ENCODE peak calls at places on chromosome 18, in nine cellular contexts. One of them, this sample, is unnamed.
A peak's percentile ranks its signal among the peaks of the same experiment; 100 is the strongest.

GRCh38 chr18:67132919-67133318 is 383.6 kb downstream of the DSEL start:
- DNase-seq in thoracic aorta: no peak
- DNase-seq in heart right ventricle: no peak
- DNase-seq in brain microvascular endothelial cell: no peak
- DNase-seq in right atrium auricular region: no peak
- DNase-seq in hepatocyte: no peak
- DNase-seq in dorsolateral prefrontal cortex: no peak
- DNase-seq in ascending aorta: no peak
- DNase-seq in tibial nerve: no peak
- DNase-seq in this sample: no peak

GRCh38 chr18:58768293-58768974 is 96.2 kb upstream of the ZNF532 start:
- DNase-seq in thoracic aorta: peak; percentile 28
- DNase-seq in heart right ventricle: peak; percentile 77
- DNase-seq in brain microvascular endothelial cell: no peak
- DNase-seq in right atrium auricular region: no peak
- DNase-seq in hepatocyte: peak; percentile 87
- DNase-seq in dorsolateral prefrontal cortex: peak; percentile 89
- DNase-seq in ascending aorta: no peak
- DNase-seq in tibial nerve: peak; percentile 48
- DNase-seq in this sample: peak; percentile 69

GRCh38 chr18:79107886-79108285 is 38.7 kb downstream of the ATP9B start:
- DNase-seq in thoracic aorta: no peak
- DNase-seq in heart right ventricle: no peak
- DNase-seq in brain microvascular endothelial cell: no peak
- DNase-seq in right atrium auricular region: no peak
- DNase-seq in hepatocyte: no peak
- DNase-seq in dorsolateral prefrontal cortex: no peak
- DNase-seq in ascending aorta: no peak
- DNase-seq in tibial nerve: no peak
- DNase-seq in this sample: no peak

GRCh38 chr18:35634376-35634775 is 52.8 kb downstream of the GALNT1 start:
- DNase-seq in thoracic aorta: no peak
- DNase-seq in heart right ventricle: no peak
- DNase-seq in brain microvascular endothelial cell: no peak
- DNase-seq in right atrium auricular region: no peak
- DNase-seq in hepatocyte: peak; percentile 23
- DNase-seq in dorsolateral prefrontal cortex: no peak
- DNase-seq in ascending aorta: no peak
- DNase-seq in tibial nerve: no peak
- DNase-seq in this sample: no peak

GRCh38 chr18:34493566-34494358 is 216.3 kb upstream of the DTNA start:
- DNase-seq in thoracic aorta: no peak
- DNase-seq in heart right ventricle: peak; percentile 43
- DNase-seq in brain microvascular endothelial cell: no peak
- DNase-seq in right atrium auricular region: no peak
- DNase-seq in hepatocyte: peak; percentile 79
- DNase-seq in dorsolateral prefrontal cortex: peak; percentile 58
- DNase-seq in ascending aorta: no peak
- DNase-seq in tibial nerve: no peak
- DNase-seq in this sample: no peak

GRCh38 chr18:58447342-58448190 is 181.3 kb downstream of the ALPK2 start:
- DNase-seq in thoracic aorta: no peak
- DNase-seq in heart right ventricle: no peak
- DNase-seq in brain microvascular endothelial cell: no peak
- DNase-seq in right atrium auricular region: no peak
- DNase-seq in hepatocyte: no peak
- DNase-seq in dorsolateral prefrontal cortex: no peak
- DNase-seq in ascending aorta: no peak
- DNase-seq in tibial nerve: no peak
- DNase-seq in this sample: no peak

GRCh38 chr18:43876286-43877082 is 599.2 kb upstream of the SYT4 start:
- DNase-seq in thoracic aorta: no peak
- DNase-seq in heart right ventricle: no peak
- DNase-seq in brain microvascular endothelial cell: no peak
- DNase-seq in right atrium auricular region: no peak
- DNase-seq in hepatocyte: peak; percentile 29
- DNase-seq in dorsolateral prefrontal cortex: no peak
- DNase-seq in ascending aorta: no peak
- DNase-seq in tibial nerve: no peak
- DNase-seq in this sample: no peak

GRCh38 chr18:34867520-34867919 is 157.4 kb downstream of the DTNA start:
- DNase-seq in thoracic aorta: no peak
- DNase-seq in heart right ventricle: peak; percentile 16
- DNase-seq in brain microvascular endothelial cell: peak; percentile 3
- DNase-seq in right atrium auricular region: no peak
- DNase-seq in hepatocyte: peak; percentile 18
- DNase-seq in dorsolateral prefrontal cortex: no peak
- DNase-seq in ascending aorta: no peak
- DNase-seq in tibial nerve: no peak
- DNase-seq in this sample: no peak

DNA sequence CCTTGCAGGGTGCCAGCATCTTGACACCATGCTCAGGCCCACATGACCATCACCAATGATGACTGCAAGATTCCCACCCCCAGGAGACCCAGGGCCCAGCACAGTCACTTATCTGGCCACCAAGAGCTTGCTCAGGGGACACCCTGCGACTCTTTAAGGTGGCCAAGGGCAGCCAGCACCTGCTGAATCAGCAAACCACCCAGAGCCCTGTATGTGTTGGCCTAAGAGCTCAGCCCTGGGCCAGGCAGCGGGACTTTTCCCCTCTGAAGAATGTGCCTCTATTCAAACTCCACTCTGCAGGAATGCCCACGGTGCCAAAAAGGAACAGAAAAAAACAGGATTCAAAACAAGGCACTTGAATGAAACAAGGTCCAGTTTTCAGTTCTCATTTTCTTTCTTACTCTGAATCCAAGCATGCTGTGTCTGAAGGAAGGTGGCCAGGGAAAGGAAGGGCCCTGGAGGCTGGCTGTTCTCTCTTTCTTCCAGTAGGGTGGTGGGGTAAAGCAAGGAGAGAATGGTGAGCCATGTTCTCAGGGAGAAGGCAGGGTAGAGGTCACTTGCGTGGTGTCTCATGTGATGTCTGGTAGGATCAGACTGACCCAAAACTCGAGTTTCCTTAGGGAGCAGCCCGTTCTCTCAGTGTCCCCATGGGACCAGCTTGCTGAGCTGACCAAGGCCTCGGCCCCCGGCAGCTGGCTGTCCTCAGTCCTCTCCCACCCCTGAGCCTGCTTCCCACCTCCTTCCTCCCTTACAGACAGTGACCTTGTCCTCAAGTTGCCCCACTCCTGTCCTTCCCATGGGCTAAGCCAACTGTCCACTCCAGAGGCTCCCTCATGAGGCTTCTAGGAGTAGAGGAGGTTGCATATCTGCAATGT is 150.0 kb downstream of the RNF152 start:
- DNase-seq in thoracic aorta: peak; percentile 28
- DNase-seq in heart right ventricle: peak; percentile 70
- DNase-seq in brain microvascular endothelial cell: no peak
- DNase-seq in right atrium auricular region: no peak
- DNase-seq in hepatocyte: no peak
- DNase-seq in dorsolateral prefrontal cortex: no peak
- DNase-seq in ascending aorta: peak; percentile 23
- DNase-seq in tibial nerve: no peak
- DNase-seq in this sample: no peak
- H3K27ac ChIP-seq in thoracic aorta: peak overlapping the region; percentile 89
- H3K27ac ChIP-seq in heart right ventricle: peak overlapping the region; percentile 78
- H3K27ac ChIP-seq in brain microvascular endothelial cell: no peak overlapping the region
- H3K27ac ChIP-seq in right atrium auricular region: peak overlapping the region; percentile 80
- H3K27ac ChIP-seq in hepatocyte: no peak overlapping the region
- H3K27ac ChIP-seq in dorsolateral prefrontal cortex: peak overlapping the region; percentile 76
- H3K27ac ChIP-seq in ascending aorta: peak overlapping the region; percentile 87
- H3K27ac ChIP-seq in tibial nerve: peak overlapping the region; percentile 52
- H3K27ac ChIP-seq in this sample: no peak overlapping the region

DNA sequence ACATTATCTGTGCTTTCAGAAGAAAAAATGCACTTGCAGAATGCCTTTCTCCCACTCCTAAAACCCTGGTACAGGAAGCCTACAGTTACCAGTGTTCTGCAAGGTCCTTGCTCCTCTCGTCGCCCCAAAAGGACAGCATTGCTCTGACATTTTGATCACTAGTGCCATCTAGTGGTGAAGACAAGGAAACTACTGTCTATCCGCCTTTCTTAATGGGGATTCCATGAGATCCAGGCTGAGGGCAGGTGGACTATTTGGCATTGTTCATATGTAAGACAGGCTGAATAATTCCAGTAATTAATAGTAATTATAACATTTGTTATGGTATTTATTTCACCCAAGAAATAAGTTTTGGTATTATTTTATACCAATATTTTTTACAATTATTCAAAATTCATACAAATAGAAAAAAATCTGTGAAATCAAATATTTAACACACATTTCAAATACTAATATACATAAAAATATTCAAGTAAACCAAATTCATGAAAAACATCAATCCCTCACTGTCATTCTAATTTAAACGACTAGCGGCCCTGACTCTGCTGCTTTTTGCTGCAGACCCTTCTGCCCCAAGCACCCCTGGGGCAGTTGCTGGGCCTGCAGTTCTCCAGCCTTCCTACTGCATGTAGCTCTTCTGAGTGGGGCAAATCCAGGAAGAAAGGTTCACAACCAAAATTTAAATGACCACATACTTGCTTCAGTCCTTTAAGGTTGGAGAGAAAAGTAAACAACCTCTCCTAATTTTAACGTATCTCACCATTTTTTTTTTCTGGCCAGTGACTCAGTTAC is 19.0 kb downstream of the TPGS2 start:
- DNase-seq in thoracic aorta: no peak
- DNase-seq in heart right ventricle: no peak
- DNase-seq in brain microvascular endothelial cell: peak; percentile 33
- DNase-seq in right atrium auricular region: no peak
- DNase-seq in hepatocyte: peak; percentile 83
- DNase-seq in dorsolateral prefrontal cortex: no peak
- DNase-seq in ascending aorta: no peak
- DNase-seq in tibial nerve: no peak
- DNase-seq in this sample: peak; percentile 53
- TF ChIP-seq CTCF in thoracic aorta: peak; percentile 87
- TF ChIP-seq CTCF in heart right ventricle: peak; percentile 81
- TF ChIP-seq CTCF in brain microvascular endothelial cell: peak; percentile 86
- TF ChIP-seq CTCF in right atrium auricular region: peak; percentile 66
- TF ChIP-seq CTCF in hepatocyte: peak; percentile 77
- TF ChIP-seq CTCF in dorsolateral prefrontal cortex: peak; percentile 86
- TF ChIP-seq CTCF in ascending aorta: peak; percentile 68
- TF ChIP-seq CTCF in tibial nerve: peak; percentile 76
- TF ChIP-seq CTCF in this sample: peak; percentile 85

GRCh38 chr18:47180765-47181164 is 4.6 kb upstream of the IER3IP1 start:
- DNase-seq in thoracic aorta: no peak
- DNase-seq in heart right ventricle: no peak
- DNase-seq in brain microvascular endothelial cell: no peak
- DNase-seq in right atrium auricular region: no peak
- DNase-seq in hepatocyte: no peak
- DNase-seq in dorsolateral prefrontal cortex: no peak
- DNase-seq in ascending aorta: no peak
- DNase-seq in tibial nerve: no peak
- DNase-seq in this sample: no peak

GRCh38 chr18:47174545-47175116 is 1.5 kb downstream of the IER3IP1 start:
- DNase-seq in thoracic aorta: no peak
- DNase-seq in heart right ventricle: no peak
- DNase-seq in brain microvascular endothelial cell: no peak
- DNase-seq in right atrium auricular region: no peak
- DNase-seq in hepatocyte: peak; percentile 28
- DNase-seq in dorsolateral prefrontal cortex: no peak
- DNase-seq in ascending aorta: no peak
- DNase-seq in tibial nerve: no peak
- DNase-seq in this sample: no peak

GRCh38 chr18:47175283-47175894 is 775 bp downstream of the IER3IP1 start:
- DNase-seq in thoracic aorta: no peak
- DNase-seq in heart right ventricle: no peak
- DNase-seq in brain microvascular endothelial cell: no peak
- DNase-seq in right atrium auricular region: no peak
- DNase-seq in hepatocyte: no peak
- DNase-seq in dorsolateral prefrontal cortex: no peak
- DNase-seq in ascending aorta: no peak
- DNase-seq in tibial nerve: no peak
- DNase-seq in this sample: no peak

GRCh38 chr18:47172476-47172875 is 3.7 kb downstream of the IER3IP1 start:
- DNase-seq in thoracic aorta: no peak
- DNase-seq in heart right ventricle: no peak
- DNase-seq in brain microvascular endothelial cell: no peak
- DNase-seq in right atrium auricular region: no peak
- DNase-seq in hepatocyte: no peak
- DNase-seq in dorsolateral prefrontal cortex: no peak
- DNase-seq in ascending aorta: no peak
- DNase-seq in tibial nerve: no peak
- DNase-seq in this sample: no peak

DNA sequence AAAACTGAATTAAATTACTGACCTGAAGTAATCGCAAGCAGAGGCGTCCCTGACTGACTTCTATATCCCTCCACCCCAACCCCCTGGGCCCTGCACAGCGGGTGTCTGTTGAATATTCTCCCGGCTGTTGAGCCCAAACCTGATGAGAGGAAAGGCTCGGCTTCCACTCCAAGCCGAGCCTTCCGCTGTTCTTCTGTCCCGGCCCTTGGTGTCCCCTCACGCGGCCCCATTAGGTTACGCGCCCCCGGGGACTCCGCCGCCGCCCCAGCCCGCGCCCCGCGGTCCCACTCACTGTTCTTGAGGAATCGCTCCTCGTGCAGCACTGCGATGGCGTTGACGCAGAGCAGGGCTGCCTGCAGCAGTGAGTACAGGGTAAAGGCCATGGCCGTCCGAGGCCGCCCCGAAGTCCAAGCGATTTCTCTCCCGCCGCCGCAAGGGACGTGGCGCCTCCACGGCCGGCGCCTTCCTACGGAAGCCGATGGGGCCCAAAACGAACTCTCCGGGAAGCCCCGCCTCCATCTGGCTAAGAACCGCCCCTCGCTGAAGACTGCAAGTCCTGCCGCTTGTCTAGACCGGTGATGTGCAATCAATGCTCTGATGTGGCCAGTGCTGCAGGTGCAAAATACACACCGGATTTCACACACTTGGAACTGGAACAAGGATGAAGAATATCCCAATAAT is at the start of gene IER3IP1:
- DNase-seq in thoracic aorta: peak; percentile 62
- DNase-seq in heart right ventricle: peak; percentile 92
- DNase-seq in brain microvascular endothelial cell: peak; percentile 92
- DNase-seq in right atrium auricular region: peak; percentile 93
- DNase-seq in hepatocyte: peak; percentile 95
- DNase-seq in dorsolateral prefrontal cortex: peak; percentile 94
- DNase-seq in ascending aorta: peak; percentile 43
- DNase-seq in tibial nerve: peak; percentile 90
- DNase-seq in this sample: peak; percentile 70
- H3K27ac ChIP-seq in thoracic aorta: peak within 1 kb of the TSS; percentile 66
- H3K27ac ChIP-seq in heart right ventricle: peak within 1 kb of the TSS; percentile 80
- H3K27ac ChIP-seq in brain microvascular endothelial cell: peak within 1 kb of the TSS; percentile 85
- H3K27ac ChIP-seq in right atrium auricular region: peak within 1 kb of the TSS; percentile 84
- H3K27ac ChIP-seq in hepatocyte: peak within 1 kb of the TSS; percentile 96
- H3K27ac ChIP-seq in dorsolateral prefrontal cortex: peak within 1 kb of the TSS; percentile 74
- H3K27ac ChIP-seq in ascending aorta: peak within 1 kb of the TSS; percentile 75
- H3K27ac ChIP-seq in tibial nerve: no peak within 1 kb of the TSS
- H3K27ac ChIP-seq in this sample: peak within 1 kb of the TSS; percentile 75

DNA sequence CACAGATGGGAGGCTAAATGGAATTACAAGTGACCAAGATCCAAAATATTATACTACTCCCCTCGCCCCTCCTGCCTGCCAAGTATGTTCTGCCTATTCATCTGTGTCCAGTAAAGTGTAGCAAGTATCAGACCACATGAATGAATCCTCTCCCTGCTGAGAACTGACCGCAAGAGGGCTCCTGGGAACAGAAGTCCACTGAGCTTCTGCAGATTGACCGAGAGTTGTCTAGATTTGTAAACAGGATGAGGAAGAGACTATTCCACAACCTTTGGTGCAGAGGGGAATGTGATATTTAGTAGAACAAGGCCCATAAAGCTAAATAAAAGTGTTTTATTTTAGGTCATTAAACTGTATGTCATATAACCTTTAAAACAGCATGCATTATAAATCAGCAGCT is 376.9 kb downstream of the DCC start:
- DNase-seq in thoracic aorta: no peak
- DNase-seq in heart right ventricle: no peak
- DNase-seq in brain microvascular endothelial cell: peak; percentile 8
- DNase-seq in right atrium auricular region: no peak
- DNase-seq in hepatocyte: peak; percentile 58
- DNase-seq in dorsolateral prefrontal cortex: peak; percentile 50
- DNase-seq in ascending aorta: no peak
- DNase-seq in tibial nerve: peak; percentile 30
- DNase-seq in this sample: peak; percentile 1
- TF ChIP-seq CTCF in thoracic aorta: no peak
- TF ChIP-seq CTCF in heart right ventricle: no peak
- TF ChIP-seq CTCF in brain microvascular endothelial cell: peak; percentile 26
- TF ChIP-seq CTCF in right atrium auricular region: no peak
- TF ChIP-seq CTCF in hepatocyte: peak; percentile 56
- TF ChIP-seq CTCF in dorsolateral prefrontal cortex: peak; percentile 71
- TF ChIP-seq CTCF in ascending aorta: no peak
- TF ChIP-seq CTCF in tibial nerve: peak; percentile 17
- TF ChIP-seq CTCF in this sample: peak; percentile 20